ENCODE peak calls at places on chromosome 3, in eight cellular contexts. B, Z, V, G, C, Y, N and R are unnamed samples.

GRCh38 chr3:189458536-189458935 is 172.7 kb upstream of the TP63 start:
- DNase-seq in B (no peak), Z (peak; percentile 36), V (no peak), G (no peak), C (no peak), Y (no peak), N (peak; percentile 37), R (no peak)

GRCh38 chr3:39383190-39383912 is at the start of gene SLC25A38:
- DNase-seq in B (peak; percentile 92), Z (peak; percentile 94), V (peak; percentile 75), G (peak; percentile 80), C (peak; percentile 73), Y (peak; percentile 85), N (peak; percentile 83), R (peak; percentile 87)

GRCh38 chr3:177622520-177622919 is 425.2 kb upstream of the TBL1XR1 start:
- DNase-seq in B (no peak), Z (no peak), V (no peak), G (no peak), C (no peak), Y (no peak), N (no peak), R (no peak)

GRCh38 chr3:24520941-24521305 is 26.3 kb upstream of the THRB start:
- DNase-seq in B (no peak), Z (no peak), V (no peak), G (no peak), C (no peak), Y (no peak), N (no peak), R (no peak)

GRCh38 chr3:141239551-141240281 is 8.1 kb downstream of the PXYLP1 start:
- DNase-seq in B (peak; percentile 34), Z (no peak), V (no peak), G (no peak), C (no peak), Y (no peak), N (no peak), R (no peak)

GRCh38 chr3:184620101-184620798 is 58.7 kb downstream of the EPHB3 start:
- DNase-seq in B (no peak), Z (peak; percentile 53), V (no peak), G (peak; percentile 15), C (no peak), Y (no peak), N (peak; percentile 70), R (no peak)

GRCh38 chr3:66039590-66039887 is 821 bp upstream of the MAGI1 start:
- DNase-seq in B (peak; percentile 87), Z (peak; percentile 68), V (peak; percentile 48), G (peak; percentile 20), C (no peak), Y (peak; percentile 36), N (peak; percentile 32), R (peak; percentile 29)

GRCh38 chr3:11995061-11995460 is 9.1 kb upstream of the SYN2 start:
- DNase-seq in B (peak; percentile 75), Z (peak; percentile 57), V (no peak), G (no peak), C (no peak), Y (no peak), N (no peak), R (no peak)

GRCh38 chr3:24088782-24089181 is 143.7 kb downstream of the NR1D2 start:
- DNase-seq in B (peak; percentile 43), Z (peak; percentile 35), V (no peak), G (no peak), C (no peak), Y (no peak), N (peak; percentile 20), R (peak; percentile 8)

GRCh38 chr3:179021119-179021903 is 50.3 kb downstream of the ZMAT3 start:
- DNase-seq in B (no peak), Z (no peak), V (no peak), G (no peak), C (no peak), Y (no peak), N (no peak), R (no peak)

GRCh38 chr3:131840151-131840797 is 194.5 kb downstream of the CPNE4 start:
- DNase-seq in B (no peak), Z (no peak), V (no peak), G (no peak), C (no peak), Y (no peak), N (peak; percentile 10), R (no peak)

GRCh38 chr3:123765475-123766166 is 118.5 kb downstream of the MYLK start:
- DNase-seq in B (no peak), Z (no peak), V (no peak), G (no peak), C (no peak), Y (no peak), N (no peak), R (no peak)

GRCh38 chr3:135924506-135924905 is 41.0 kb upstream of the PPP2R3A start:
- DNase-seq in B (no peak), Z (no peak), V (no peak), G (no peak), C (no peak), Y (no peak), N (no peak), R (no peak)

GRCh38 chr3:135926664-135927063 is 38.9 kb upstream of the PPP2R3A start:
- DNase-seq in B (no peak), Z (no peak), V (no peak), G (no peak), C (no peak), Y (no peak), N (no peak), R (no peak)

GRCh38 chr3:135920275-135920674 is 45.3 kb upstream of the PPP2R3A start:
- DNase-seq in B (no peak), Z (no peak), V (no peak), G (no peak), C (no peak), Y (no peak), N (no peak), R (no peak)

GRCh38 chr3:135918600-135918999 is 46.9 kb upstream of the PPP2R3A start:
- DNase-seq in B (no peak), Z (peak; percentile 45), V (no peak), G (no peak), C (no peak), Y (no peak), N (peak; percentile 31), R (peak; percentile 30)

DNA sequence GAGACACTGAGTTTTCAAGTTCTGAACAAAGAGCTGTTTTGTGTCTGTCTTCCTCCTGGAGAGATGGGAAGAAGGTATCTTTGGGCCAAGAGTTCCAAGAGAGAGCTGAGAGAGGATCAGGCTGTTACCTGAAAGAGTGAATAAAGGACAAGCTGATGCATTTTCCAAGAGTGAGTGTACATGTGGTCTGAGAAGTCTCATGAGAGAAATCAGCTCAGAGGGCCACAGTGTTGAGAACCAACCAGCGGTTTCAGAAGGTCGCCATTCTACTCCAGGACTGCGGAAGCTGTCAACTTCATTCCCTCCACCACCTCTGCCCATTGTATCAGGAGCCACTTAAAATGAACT is 42.7 kb upstream of the PPP2R3A start:
- DNase-seq in B (no peak), Z (no peak), V (no peak), G (no peak), C (no peak), Y (no peak), N (peak; percentile 54), R (no peak)
- H3K27ac ChIP-seq in B (no peak overlapping the region), Z (peak overlapping the region; percentile 44), V (peak overlapping the region; percentile 64), G (no peak overlapping the region), C (no peak overlapping the region), Y (no peak overlapping the region), N (peak overlapping the region; percentile 68), R (no peak overlapping the region)

DNA sequence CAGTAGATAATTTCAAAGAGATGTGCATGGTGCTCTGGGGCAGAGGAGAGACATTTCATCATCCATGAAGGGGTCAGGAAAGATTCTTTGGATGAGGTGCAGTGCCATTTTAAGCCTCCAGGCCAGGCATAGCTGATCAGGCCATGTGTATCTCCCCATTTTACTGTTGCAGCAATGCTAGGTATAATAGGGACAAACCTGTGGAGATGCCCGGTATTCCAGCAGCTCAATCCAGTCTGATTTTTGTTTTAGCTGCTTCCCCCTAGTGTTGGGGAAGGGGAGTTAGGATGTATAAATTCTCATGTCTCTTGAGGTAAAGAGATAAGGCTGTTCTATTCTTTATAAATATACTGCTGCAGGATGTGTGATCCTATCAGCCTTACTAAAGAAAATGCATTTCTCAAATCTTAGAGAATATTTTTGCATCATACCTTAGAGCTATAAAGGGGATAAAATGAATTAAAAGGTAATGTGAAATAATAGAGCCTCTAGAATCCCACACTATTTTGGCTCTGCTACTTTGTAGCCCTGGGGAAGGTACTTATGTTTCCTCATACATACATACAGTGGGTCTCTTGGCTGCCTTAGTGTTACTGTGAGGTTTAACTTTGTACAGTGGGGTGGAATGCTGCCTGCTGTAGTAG is 5.2 kb downstream of the CDV3 start:
- DNase-seq in B (no peak), Z (peak; percentile 43), V (no peak), G (no peak), C (no peak), Y (no peak), N (peak; percentile 46), R (peak; percentile 23)
- H3K4me3 ChIP-seq in B (peak overlapping the region; percentile 12), Z (no peak overlapping the region), V (no peak overlapping the region), G (no peak overlapping the region), C (peak overlapping the region; percentile 72), Y (no peak overlapping the region), N (no peak overlapping the region), R (no peak overlapping the region)

GRCh38 chr3:48140284-48140683 is 47.9 kb downstream of the CDC25A start:
- DNase-seq in B (no peak), Z (no peak), V (no peak), G (no peak), C (no peak), Y (no peak), N (no peak), R (no peak)

GRCh38 chr3:48142316-48142870 is 45.8 kb downstream of the CDC25A start:
- DNase-seq in B (no peak), Z (no peak), V (no peak), G (no peak), C (no peak), Y (no peak), N (peak; percentile 90), R (peak; percentile 32)

GRCh38 chr3:48143567-48143966 is 44.6 kb downstream of the CDC25A start:
- DNase-seq in B (no peak), Z (no peak), V (no peak), G (no peak), C (no peak), Y (no peak), N (no peak), R (no peak)

GRCh38 chr3:48141225-48142137 is 46.7 kb downstream of the CDC25A start:
- DNase-seq in B (no peak), Z (no peak), V (no peak), G (no peak), C (no peak), Y (no peak), N (peak; percentile 71), R (no peak)

GRCh38 chr3:48143977-48144376 is 44.2 kb downstream of the CDC25A start:
- DNase-seq in B (no peak), Z (no peak), V (no peak), G (no peak), C (no peak), Y (no peak), N (no peak), R (no peak)
- H3K27ac ChIP-seq in B (no peak overlapping the region), Z (no peak overlapping the region), V (no peak overlapping the region), G (no peak overlapping the region), C (no peak overlapping the region), Y (no peak overlapping the region), N (no peak overlapping the region), R (no peak overlapping the region)

DNA sequence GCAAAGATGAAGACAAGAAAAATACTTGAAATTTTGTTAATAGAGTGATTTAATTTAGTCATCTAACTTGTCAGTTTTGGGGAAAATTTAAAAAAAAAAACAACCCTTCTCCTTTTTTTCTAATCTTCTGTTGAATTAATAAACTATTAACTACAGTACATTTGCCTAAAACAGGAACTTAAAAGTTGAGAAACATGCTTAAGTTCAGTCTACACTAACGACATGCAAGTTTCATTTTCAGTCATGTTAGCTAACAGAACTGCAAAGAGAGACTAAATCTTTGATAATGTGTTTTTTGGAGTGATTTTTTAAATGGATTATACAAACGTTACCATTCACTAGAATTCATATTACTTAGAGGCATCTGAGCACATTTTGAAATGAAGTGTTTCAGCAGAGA is 71.9 kb upstream of the MBNL1 start:
- DNase-seq in B (no peak), Z (no peak), V (no peak), G (no peak), C (no peak), Y (no peak), N (no peak), R (no peak)
- H3K4me3 ChIP-seq in B (no peak overlapping the region), Z (no peak overlapping the region), V (no peak overlapping the region), G (peak overlapping the region; percentile 0), C (peak overlapping the region; percentile 93), Y (no peak overlapping the region), N (no peak overlapping the region), R (no peak overlapping the region)